ENCODE peak calls at places on chromosomes 2 and 18, in eight cellular contexts. One of them, this sample, is unnamed.

GRCh38 chr18:51614033-51614432 is 416.6 kb upstream of the MEX3C start:
- DNase-seq in cardiac fibroblast: peak
- DNase-seq in iris pigment epithelial cell: peak
- DNase-seq in B cell: no peak
- DNase-seq in fibroblast of gingiva: no peak
- DNase-seq in fibroblast of the conjunctiva: no peak
- DNase-seq in erythroblast: no peak
- DNase-seq in NCI-H748 treated with DMSO at 0.1 percent for 48 hours: no peak
- DNase-seq in this sample: no peak

GRCh38 chr18:30889582-30890301 is 152.8 kb downstream of the DSC3 start:
- DNase-seq in cardiac fibroblast: peak
- DNase-seq in iris pigment epithelial cell: peak
- DNase-seq in B cell: no peak
- DNase-seq in fibroblast of gingiva: no peak
- DNase-seq in fibroblast of the conjunctiva: no peak
- DNase-seq in erythroblast: peak
- DNase-seq in NCI-H748 treated with DMSO at 0.1 percent for 48 hours: no peak
- DNase-seq in this sample: peak

GRCh38 chr2:183037281-183037659 is 987 bp downstream of the NCKAP1 start:
- DNase-seq in cardiac fibroblast: peak
- DNase-seq in iris pigment epithelial cell: peak
- DNase-seq in B cell: no peak
- DNase-seq in fibroblast of gingiva: peak
- DNase-seq in fibroblast of the conjunctiva: no peak
- DNase-seq in erythroblast: peak
- DNase-seq in NCI-H748 treated with DMSO at 0.1 percent for 48 hours: no peak
- DNase-seq in this sample: peak

GRCh38 chr2:218217366-218218309 is 649 bp downstream of the ARPC2 start:
- DNase-seq in cardiac fibroblast: peak
- DNase-seq in iris pigment epithelial cell: peak
- DNase-seq in B cell: peak
- DNase-seq in fibroblast of gingiva: peak
- DNase-seq in fibroblast of the conjunctiva: no peak
- DNase-seq in erythroblast: peak
- DNase-seq in NCI-H748 treated with DMSO at 0.1 percent for 48 hours: no peak
- DNase-seq in this sample: no peak

GRCh38 chr18:13381907-13382682 is 163.5 kb downstream of the LDLRAD4 start:
- DNase-seq in cardiac fibroblast: peak
- DNase-seq in iris pigment epithelial cell: peak
- DNase-seq in B cell: peak
- DNase-seq in fibroblast of gingiva: peak
- DNase-seq in fibroblast of the conjunctiva: peak
- DNase-seq in erythroblast: no peak
- DNase-seq in NCI-H748 treated with DMSO at 0.1 percent for 48 hours: peak
- DNase-seq in this sample: no peak

GRCh38 chr2:175111200-175111657 is 56.8 kb downstream of the ATF2 start:
- DNase-seq in cardiac fibroblast: peak
- DNase-seq in iris pigment epithelial cell: peak
- DNase-seq in B cell: peak
- DNase-seq in fibroblast of gingiva: peak
- DNase-seq in fibroblast of the conjunctiva: peak
- DNase-seq in erythroblast: peak
- DNase-seq in NCI-H748 treated with DMSO at 0.1 percent for 48 hours: peak
- DNase-seq in this sample: peak

GRCh38 chr2:32947484-32948143 is 861 bp downstream of the LTBP1 start:
- DNase-seq in cardiac fibroblast: peak
- DNase-seq in iris pigment epithelial cell: peak
- DNase-seq in B cell: peak
- DNase-seq in fibroblast of gingiva: peak
- DNase-seq in fibroblast of the conjunctiva: peak
- DNase-seq in erythroblast: peak
- DNase-seq in NCI-H748 treated with DMSO at 0.1 percent for 48 hours: no peak
- DNase-seq in this sample: no peak

GRCh38 chr18:47108373-47108772 is 41.9 kb downstream of the HDHD2 start:
- DNase-seq in cardiac fibroblast: no peak
- DNase-seq in iris pigment epithelial cell: no peak
- DNase-seq in B cell: no peak
- DNase-seq in fibroblast of gingiva: no peak
- DNase-seq in fibroblast of the conjunctiva: no peak
- DNase-seq in erythroblast: no peak
- DNase-seq in NCI-H748 treated with DMSO at 0.1 percent for 48 hours: no peak
- DNase-seq in this sample: no peak

This sample was measured in foreskin melanocyte.